ENCODE peak calls at places on chromosomes 4 and X, in ten cellular contexts. One of them, this sample, is unnamed.

GRCh38 chr4:42412251-42412650 is 15.0 kb downstream of the SHISA3 start:
- DNase-seq in stomach: no peak
- DNase-seq in GM23248: peak; percentile 79
- DNase-seq in hepatocyte: no peak
- DNase-seq in CD8-positive, alpha-beta memory T cell: no peak
- DNase-seq in H1: no peak
- DNase-seq in astrocyte of the spinal cord: peak; percentile 82
- DNase-seq in WERI-Rb-1: no peak
- DNase-seq in prostate gland: no peak
- DNase-seq in pancreas: no peak
- DNase-seq in this sample: no peak

GRCh38 chrX:18707442-18708049 is at the start of gene PPEF1:
- DNase-seq in CD8-positive, alpha-beta memory T cell: no peak
- DNase-seq in stomach: no peak
- DNase-seq in GM23248: no peak
- DNase-seq in prostate gland: no peak
- DNase-seq in WERI-Rb-1: peak; percentile 73
- DNase-seq in pancreas: no peak
- DNase-seq in astrocyte of the spinal cord: no peak
- DNase-seq in hepatocyte: no peak
- DNase-seq in H1: no peak
- DNase-seq in this sample: peak; percentile 8

GRCh38 chr4:116561717-116562116 is 523.7 kb downstream of the TRAM1L1 start:
- DNase-seq in hepatocyte: no peak
- DNase-seq in astrocyte of the spinal cord: no peak
- DNase-seq in WERI-Rb-1: no peak
- DNase-seq in stomach: no peak
- DNase-seq in H1: no peak
- DNase-seq in pancreas: no peak
- DNase-seq in prostate gland: no peak
- DNase-seq in GM23248: no peak
- DNase-seq in CD8-positive, alpha-beta memory T cell: no peak
- DNase-seq in this sample: no peak

GRCh38 chr4:89212666-89213381 is 94.8 kb downstream of the GPRIN3 start:
- DNase-seq in GM23248: peak; percentile 59
- DNase-seq in WERI-Rb-1: no peak
- DNase-seq in stomach: no peak
- DNase-seq in hepatocyte: no peak
- DNase-seq in pancreas: no peak
- DNase-seq in CD8-positive, alpha-beta memory T cell: no peak
- DNase-seq in prostate gland: no peak
- DNase-seq in H1: no peak
- DNase-seq in astrocyte of the spinal cord: peak; percentile 56
- DNase-seq in this sample: no peak

GRCh38 chr4:73692284-73692683 is 48.1 kb upstream of the CXCL8 start:
- DNase-seq in WERI-Rb-1: no peak
- DNase-seq in pancreas: no peak
- DNase-seq in CD8-positive, alpha-beta memory T cell: no peak
- DNase-seq in GM23248: peak; percentile 61
- DNase-seq in H1: no peak
- DNase-seq in astrocyte of the spinal cord: no peak
- DNase-seq in stomach: no peak
- DNase-seq in prostate gland: peak; percentile 28
- DNase-seq in hepatocyte: no peak
- DNase-seq in this sample: no peak

GRCh38 chrX:111868726-111869638 is 7.0 kb upstream of the TRPC5OS start:
- DNase-seq in hepatocyte: peak; percentile 17
- DNase-seq in H1: no peak
- DNase-seq in astrocyte of the spinal cord: peak; percentile 10
- DNase-seq in WERI-Rb-1: peak; percentile 35
- DNase-seq in CD8-positive, alpha-beta memory T cell: no peak
- DNase-seq in prostate gland: no peak
- DNase-seq in GM23248: peak; percentile 31
- DNase-seq in pancreas: no peak
- DNase-seq in stomach: no peak
- DNase-seq in this sample: no peak

GRCh38 chr4:157886650-157887049 is 286.2 kb downstream of the GASK1B start:
- DNase-seq in CD8-positive, alpha-beta memory T cell: no peak
- DNase-seq in pancreas: no peak
- DNase-seq in astrocyte of the spinal cord: no peak
- DNase-seq in GM23248: no peak
- DNase-seq in H1: no peak
- DNase-seq in prostate gland: no peak
- DNase-seq in hepatocyte: no peak
- DNase-seq in stomach: no peak
- DNase-seq in WERI-Rb-1: no peak
- DNase-seq in this sample: no peak

GRCh38 chr4:55125087-55125721 is at the start of gene KDR:
- DNase-seq in CD8-positive, alpha-beta memory T cell: no peak
- DNase-seq in hepatocyte: peak; percentile 45
- DNase-seq in H1: no peak
- DNase-seq in GM23248: peak; percentile 51
- DNase-seq in pancreas: peak; percentile 57
- DNase-seq in WERI-Rb-1: no peak
- DNase-seq in stomach: peak; percentile 46
- DNase-seq in prostate gland: peak; percentile 17
- DNase-seq in astrocyte of the spinal cord: peak; percentile 56
- DNase-seq in this sample: no peak

GRCh38 chr4:8115203-8115520 is 43.5 kb downstream of the ABLIM2 start:
- DNase-seq in prostate gland: no peak
- DNase-seq in CD8-positive, alpha-beta memory T cell: no peak
- DNase-seq in hepatocyte: no peak
- DNase-seq in H1: no peak
- DNase-seq in pancreas: no peak
- DNase-seq in astrocyte of the spinal cord: no peak
- DNase-seq in WERI-Rb-1: no peak
- DNase-seq in GM23248: no peak
- DNase-seq in stomach: no peak
- DNase-seq in this sample: no peak

GRCh38 chr4:8112672-8113071 is 45.9 kb downstream of the ABLIM2 start:
- DNase-seq in CD8-positive, alpha-beta memory T cell: no peak
- DNase-seq in hepatocyte: no peak
- DNase-seq in pancreas: no peak
- DNase-seq in stomach: no peak
- DNase-seq in GM23248: no peak
- DNase-seq in WERI-Rb-1: no peak
- DNase-seq in astrocyte of the spinal cord: no peak
- DNase-seq in prostate gland: no peak
- DNase-seq in H1: no peak
- DNase-seq in this sample: no peak

GRCh38 chr4:8113611-8114343 is 44.8 kb downstream of the ABLIM2 start:
- DNase-seq in GM23248: no peak
- DNase-seq in stomach: no peak
- DNase-seq in WERI-Rb-1: no peak
- DNase-seq in hepatocyte: no peak
- DNase-seq in CD8-positive, alpha-beta memory T cell: no peak
- DNase-seq in astrocyte of the spinal cord: no peak
- DNase-seq in prostate gland: no peak
- DNase-seq in pancreas: peak; percentile 61
- DNase-seq in H1: no peak
- DNase-seq in this sample: no peak

GRCh38 chr4:8115916-8116315 is 42.7 kb downstream of the ABLIM2 start:
- DNase-seq in H1: no peak
- DNase-seq in hepatocyte: no peak
- DNase-seq in astrocyte of the spinal cord: no peak
- DNase-seq in GM23248: no peak
- DNase-seq in WERI-Rb-1: no peak
- DNase-seq in CD8-positive, alpha-beta memory T cell: no peak
- DNase-seq in stomach: no peak
- DNase-seq in pancreas: no peak
- DNase-seq in prostate gland: no peak
- DNase-seq in this sample: no peak

GRCh38 chr4:8114456-8115202 is 44.0 kb downstream of the ABLIM2 start:
- DNase-seq in H1: no peak
- DNase-seq in stomach: no peak
- DNase-seq in GM23248: no peak
- DNase-seq in pancreas: peak; percentile 61
- DNase-seq in WERI-Rb-1: no peak
- DNase-seq in hepatocyte: no peak
- DNase-seq in CD8-positive, alpha-beta memory T cell: no peak
- DNase-seq in astrocyte of the spinal cord: no peak
- DNase-seq in prostate gland: no peak
- DNase-seq in this sample: no peak
- H3K4me3 ChIP-seq in H1: no peak overlapping the region
- H3K4me3 ChIP-seq in stomach: no peak overlapping the region
- H3K4me3 ChIP-seq in GM23248: no peak overlapping the region
- H3K4me3 ChIP-seq in pancreas: no peak overlapping the region
- H3K4me3 ChIP-seq in WERI-Rb-1: no peak overlapping the region
- H3K4me3 ChIP-seq in hepatocyte: no peak overlapping the region
- H3K4me3 ChIP-seq in CD8-positive, alpha-beta memory T cell: no peak overlapping the region
- H3K4me3 ChIP-seq in astrocyte of the spinal cord: no peak overlapping the region
- H3K4me3 ChIP-seq in prostate gland: no peak overlapping the region
- H3K4me3 ChIP-seq in this sample: no peak overlapping the region

GRCh38 chr4:4866124-4866832 is 6.8 kb downstream of the MSX1 start:
- DNase-seq in H1: no peak
- DNase-seq in CD8-positive, alpha-beta memory T cell: no peak
- DNase-seq in prostate gland: no peak
- DNase-seq in hepatocyte: peak; percentile 35
- DNase-seq in pancreas: no peak
- DNase-seq in astrocyte of the spinal cord: peak; percentile 27
- DNase-seq in GM23248: no peak
- DNase-seq in stomach: no peak
- DNase-seq in WERI-Rb-1: peak; percentile 65
- DNase-seq in this sample: no peak
- H3K4me3 ChIP-seq in H1: peak overlapping the region; percentile 26
- H3K4me3 ChIP-seq in CD8-positive, alpha-beta memory T cell: no peak overlapping the region
- H3K4me3 ChIP-seq in prostate gland: no peak overlapping the region
- H3K4me3 ChIP-seq in hepatocyte: no peak overlapping the region
- H3K4me3 ChIP-seq in pancreas: no peak overlapping the region
- H3K4me3 ChIP-seq in astrocyte of the spinal cord: peak overlapping the region; percentile 31
- H3K4me3 ChIP-seq in GM23248: peak overlapping the region; percentile 57
- H3K4me3 ChIP-seq in stomach: peak overlapping the region; percentile 5
- H3K4me3 ChIP-seq in WERI-Rb-1: peak overlapping the region; percentile 55
- H3K4me3 ChIP-seq in this sample: no peak overlapping the region

GRCh38 chr4:184288451-184289178 is 70.9 kb upstream of the ENPP6 start:
- DNase-seq in prostate gland: peak; percentile 6
- DNase-seq in hepatocyte: no peak
- DNase-seq in stomach: peak; percentile 51
- DNase-seq in pancreas: no peak
- DNase-seq in GM23248: no peak
- DNase-seq in WERI-Rb-1: no peak
- DNase-seq in H1: no peak
- DNase-seq in astrocyte of the spinal cord: no peak
- DNase-seq in CD8-positive, alpha-beta memory T cell: no peak
- DNase-seq in this sample: no peak
- H3K4me3 ChIP-seq in prostate gland: no peak overlapping the region
- H3K4me3 ChIP-seq in hepatocyte: no peak overlapping the region
- H3K4me3 ChIP-seq in stomach: peak overlapping the region; percentile 2
- H3K4me3 ChIP-seq in pancreas: no peak overlapping the region
- H3K4me3 ChIP-seq in GM23248: no peak overlapping the region
- H3K4me3 ChIP-seq in WERI-Rb-1: no peak overlapping the region
- H3K4me3 ChIP-seq in H1: no peak overlapping the region
- H3K4me3 ChIP-seq in astrocyte of the spinal cord: no peak overlapping the region
- H3K4me3 ChIP-seq in CD8-positive, alpha-beta memory T cell: no peak overlapping the region
- H3K4me3 ChIP-seq in this sample: no peak overlapping the region

GRCh38 chr4:26238426-26238781 is 82.4 kb upstream of the RBPJ start:
- DNase-seq in pancreas: no peak
- DNase-seq in stomach: no peak
- DNase-seq in prostate gland: no peak
- DNase-seq in GM23248: no peak
- DNase-seq in hepatocyte: peak; percentile 78
- DNase-seq in astrocyte of the spinal cord: no peak
- DNase-seq in H1: no peak
- DNase-seq in WERI-Rb-1: no peak
- DNase-seq in CD8-positive, alpha-beta memory T cell: no peak
- DNase-seq in this sample: no peak
- H3K4me3 ChIP-seq in pancreas: no peak overlapping the region
- H3K4me3 ChIP-seq in stomach: no peak overlapping the region
- H3K4me3 ChIP-seq in prostate gland: no peak overlapping the region
- H3K4me3 ChIP-seq in GM23248: no peak overlapping the region
- H3K4me3 ChIP-seq in hepatocyte: no peak overlapping the region
- H3K4me3 ChIP-seq in astrocyte of the spinal cord: no peak overlapping the region
- H3K4me3 ChIP-seq in H1: no peak overlapping the region
- H3K4me3 ChIP-seq in WERI-Rb-1: no peak overlapping the region
- H3K4me3 ChIP-seq in CD8-positive, alpha-beta memory T cell: no peak overlapping the region
- H3K4me3 ChIP-seq in this sample: no peak overlapping the region

DNA sequence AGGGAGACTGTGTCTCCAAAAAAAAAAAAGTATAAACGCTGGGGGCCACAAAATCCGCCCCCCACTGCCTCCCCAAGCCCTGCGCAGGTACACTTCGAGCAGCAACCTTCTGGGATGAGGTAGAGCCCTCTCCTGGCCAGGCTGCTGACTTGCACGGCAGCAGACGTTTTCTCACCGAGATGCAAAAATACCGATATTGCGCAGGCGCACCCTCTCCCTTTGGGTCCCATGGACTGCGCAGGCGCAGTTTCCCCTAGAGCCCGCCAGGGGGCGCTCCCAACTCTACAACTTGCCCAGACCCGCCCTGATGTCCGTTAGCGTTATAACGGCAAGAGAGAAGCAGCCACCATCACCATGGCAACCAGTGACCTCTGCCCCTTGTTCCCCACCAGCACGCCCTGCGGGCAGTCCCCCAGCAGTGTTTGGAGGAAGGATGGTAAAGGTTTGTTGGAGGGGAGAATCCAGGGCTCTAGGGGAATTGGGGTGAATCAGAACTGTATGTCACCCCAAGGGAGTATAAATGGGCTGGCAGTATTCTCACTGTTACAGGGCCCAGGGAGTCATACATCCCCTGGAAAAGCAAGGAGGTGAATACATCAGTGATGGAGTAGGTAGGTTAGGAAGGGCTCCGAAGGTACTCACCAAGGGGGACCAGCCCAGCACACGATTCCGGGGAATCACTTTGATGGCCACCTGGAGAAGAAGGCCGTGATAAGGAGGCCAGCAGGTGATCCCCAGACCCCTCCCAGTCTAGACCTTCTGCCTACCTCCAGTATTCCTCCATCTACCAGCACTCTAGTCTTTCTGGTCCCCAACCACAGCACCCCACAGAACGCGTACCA is 1.5 kb downstream of the PIM2 start:
- DNase-seq in astrocyte of the spinal cord: peak; percentile 90
- DNase-seq in CD8-positive, alpha-beta memory T cell: peak; percentile 83
- DNase-seq in hepatocyte: peak; percentile 93
- DNase-seq in stomach: peak; percentile 92
- DNase-seq in GM23248: peak; percentile 88
- DNase-seq in WERI-Rb-1: peak; percentile 88
- DNase-seq in prostate gland: peak; percentile 85
- DNase-seq in H1: peak; percentile 68
- DNase-seq in pancreas: peak; percentile 93
- DNase-seq in this sample: peak; percentile 92
- H3K4me3 ChIP-seq in astrocyte of the spinal cord: peak overlapping the region; percentile 57
- H3K4me3 ChIP-seq in CD8-positive, alpha-beta memory T cell: peak overlapping the region; percentile 94
- H3K4me3 ChIP-seq in hepatocyte: no peak overlapping the region
- H3K4me3 ChIP-seq in stomach: peak overlapping the region; percentile 59
- H3K4me3 ChIP-seq in GM23248: no peak overlapping the region
- H3K4me3 ChIP-seq in WERI-Rb-1: no peak overlapping the region
- H3K4me3 ChIP-seq in prostate gland: peak overlapping the region; percentile 53
- H3K4me3 ChIP-seq in H1: peak overlapping the region; percentile 90
- H3K4me3 ChIP-seq in pancreas: no peak overlapping the region
- H3K4me3 ChIP-seq in this sample: peak overlapping the region; percentile 86

GRCh38 chrX:11756354-11757318 is 1.4 kb upstream of the MSL3 start:
- DNase-seq in stomach: no peak
- DNase-seq in astrocyte of the spinal cord: peak; percentile 1
- DNase-seq in CD8-positive, alpha-beta memory T cell: no peak
- DNase-seq in H1: no peak
- DNase-seq in GM23248: peak; percentile 58
- DNase-seq in WERI-Rb-1: no peak
- DNase-seq in prostate gland: no peak
- DNase-seq in pancreas: no peak
- DNase-seq in hepatocyte: peak; percentile 16
- DNase-seq in this sample: peak; percentile 20
- H3K4me3 ChIP-seq in stomach: peak overlapping the region; percentile 66
- H3K4me3 ChIP-seq in astrocyte of the spinal cord: no peak overlapping the region
- H3K4me3 ChIP-seq in CD8-positive, alpha-beta memory T cell: no peak overlapping the region
- H3K4me3 ChIP-seq in H1: no peak overlapping the region
- H3K4me3 ChIP-seq in GM23248: peak overlapping the region; percentile 75
- H3K4me3 ChIP-seq in WERI-Rb-1: peak overlapping the region; percentile 59
- H3K4me3 ChIP-seq in prostate gland: no peak overlapping the region
- H3K4me3 ChIP-seq in pancreas: no peak overlapping the region
- H3K4me3 ChIP-seq in hepatocyte: no peak overlapping the region
- H3K4me3 ChIP-seq in this sample: no peak overlapping the region

This sample was measured in NB4.